ENCODE peak calls at places on chromosome 15, in seven cellular contexts. F is neural progenitor cell, O is GM23248, L is K562, H is hepatocyte, S is MM.1S, X is astrocyte. K is an unnamed sample. For H3K4me1, the result is how much of the 10 kb centered on the place peaks cover.

GRCh38 chr15:33612721-33613304 is 302.0 kb downstream of the RYR3 start:
- DNase-seq in F (no peak), O (peak), L (no peak), H (no peak), S (no peak), X (peak), K (peak)

GRCh38 chr15:36449084-36449661 is 130.3 kb upstream of the CDIN1 start:
- DNase-seq in F (peak), O (peak), L (peak), H (peak), S (no peak), X (no peak), K (no peak)

GRCh38 chr15:44657378-44657777 is 6.1 kb downstream of the SPG11 start:
- DNase-seq in F (no peak), O (no peak), L (no peak), H (no peak), S (no peak), X (no peak), K (no peak)

GRCh38 chr15:92226020-92226612 is 167.6 kb upstream of the ST8SIA2 start:
- DNase-seq in F (peak), O (peak), L (peak), H (peak), S (no peak), X (peak), K (peak)

GRCh38 chr15:47358876-47359275 is 358.4 kb upstream of the SEMA6D start:
- DNase-seq in F (no peak), O (no peak), L (no peak), H (no peak), S (no peak), X (no peak), K (no peak)

GRCh38 chr15:85623648-85624047 is 171.1 kb downstream of the KLHL25 start:
- DNase-seq in F (no peak), O (peak), L (no peak), H (no peak), S (no peak), X (peak), K (no peak)

GRCh38 chr15:31453558-31454318 is 127.1 kb downstream of the KLF13 start:
- DNase-seq in F (no peak), O (no peak), L (no peak), H (no peak), S (no peak), X (no peak), K (no peak)

GRCh38 chr15:41782486-41783271 is 8.4 kb downstream of the MAPKBP1 start:
- DNase-seq in F (peak), O (no peak), L (no peak), H (no peak), S (no peak), X (no peak), K (no peak)

GRCh38 chr15:70299931-70300858 is 202.5 kb upstream of the TLE3 start:
- DNase-seq in F (no peak), O (no peak), L (no peak), H (peak), S (peak), X (no peak), K (no peak)

GRCh38 chr15:39404767-39405173 is 176.1 kb upstream of the THBS1 start:
- DNase-seq in F (no peak), O (peak), L (peak), H (no peak), S (no peak), X (peak), K (peak)

GRCh38 chr15:70593795-70594194 is 169.6 kb downstream of the UACA start:
- DNase-seq in F (no peak), O (no peak), L (no peak), H (no peak), S (no peak), X (no peak), K (no peak)

GRCh38 chr15:79595995-79596622 is 164.0 kb downstream of the MINAR1 start:
- DNase-seq in F (peak), O (peak), L (peak), H (peak), S (peak), X (peak), K (peak)

GRCh38 chr15:93088200-93088980 is 621 bp downstream of the RGMA start:
- DNase-seq in F (peak), O (peak), L (no peak), H (peak), S (peak), X (peak), K (peak)

GRCh38 chr15:52082197-52083036 is 30.2 kb downstream of the BCL2L10 start:
- DNase-seq in F (peak), O (no peak), L (no peak), H (no peak), S (peak), X (peak), K (peak)

GRCh38 chr15:41935566-41936020 is 36.8 kb downstream of the EHD4 start:
- DNase-seq in F (no peak), O (no peak), L (no peak), H (no peak), S (peak), X (no peak), K (no peak)

GRCh38 chr15:37695719-37696118 is 238.7 kb upstream of the TMCO5A start:
- DNase-seq in F (no peak), O (peak), L (no peak), H (no peak), S (no peak), X (peak), K (no peak)

GRCh38 chr15:75815811-75816719 is 27.2 kb upstream of the UBE2Q2 start:
- DNase-seq in F (no peak), O (peak), L (no peak), H (no peak), S (no peak), X (no peak), K (no peak)

GRCh38 chr15:31435256-31435781 is 108.7 kb downstream of the KLF13 start:
- DNase-seq in F (peak), O (peak), L (peak), H (peak), S (peak), X (peak), K (peak)

GRCh38 chr15:92596623-92597022 is 59.0 kb downstream of the FAM174B start:
- DNase-seq in F (no peak), O (no peak), L (no peak), H (no peak), S (no peak), X (no peak), K (no peak)

GRCh38 chr15:70722266-70723123 is 40.9 kb downstream of the UACA start:
- DNase-seq in F (peak), O (peak), L (peak), H (peak), S (peak), X (peak), K (peak)

GRCh38 chr15:100712226-100712625 is 109.8 kb downstream of the ASB7 start:
- DNase-seq in F (no peak), O (peak), L (no peak), H (no peak), S (no peak), X (peak), K (peak)

GRCh38 chr15:77031376-77032050 is 36.6 kb downstream of the PSTPIP1 start:
- DNase-seq in F (no peak), O (peak), L (peak), H (no peak), S (peak), X (no peak), K (peak)

GRCh38 chr15:74537736-74538135 is 3.3 kb upstream of the ARID3B start:
- DNase-seq in F (no peak), O (no peak), L (no peak), H (no peak), S (no peak), X (no peak), K (no peak)

GRCh38 chr15:90638241-90638691 is 78.9 kb upstream of the BLM start:
- DNase-seq in F (peak), O (no peak), L (no peak), H (no peak), S (no peak), X (no peak), K (no peak)

GRCh38 chr15:80423215-80423614 is 19.0 kb downstream of the ARNT2 start:
- DNase-seq in F (no peak), O (peak), L (no peak), H (no peak), S (no peak), X (peak), K (no peak)

GRCh38 chr15:36844453-36845094 is 255.8 kb downstream of the MEIS2 start:
- DNase-seq in F (peak), O (peak), L (no peak), H (peak), S (no peak), X (peak), K (no peak)

GRCh38 chr15:62528505-62528904 is 363.4 kb upstream of the C2CD4B start:
- DNase-seq in F (no peak), O (no peak), L (no peak), H (no peak), S (no peak), X (no peak), K (no peak)

GRCh38 chr15:68672781-68673205 is 94.0 kb downstream of the CORO2B start:
- DNase-seq in F (peak), O (peak), L (no peak), H (no peak), S (no peak), X (no peak), K (no peak)

DNA sequence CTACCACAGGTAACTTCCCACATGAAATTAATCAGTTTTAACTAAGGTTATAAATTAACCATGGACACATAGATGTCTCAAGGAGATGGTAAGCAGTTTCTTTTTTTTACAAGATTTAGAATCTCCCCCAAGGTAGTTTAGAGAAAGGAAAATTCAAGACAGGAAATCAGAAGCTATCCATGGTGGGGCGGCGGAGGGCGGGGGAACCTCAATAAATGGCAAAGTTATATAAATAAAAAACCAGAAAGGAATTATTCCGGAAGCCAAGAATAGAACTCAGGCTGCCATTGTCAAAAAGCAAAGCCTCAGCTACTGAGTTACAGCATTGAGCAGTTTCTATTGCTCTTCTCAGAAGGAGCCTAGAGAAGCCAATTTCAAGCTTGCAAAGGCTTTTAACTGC is 172.1 kb upstream of the SMAD3 start:
- DNase-seq in F (no peak), O (no peak), L (no peak), H (no peak), S (no peak), X (no peak), K (no peak)
- H3K27ac ChIP-seq in F (no peak), O (no peak), L (no peak), H (no peak), S (no peak), X (no peak), K (no peak)

GRCh38 chr15:89101302-89102191 is 13.3 kb downstream of the ABHD2 start:
- DNase-seq in F (no peak), O (peak), L (no peak), H (peak), S (no peak), X (peak), K (peak)
- H3K4me1 ChIP-seq in F (under half), O (under half), L (under half), H (under half), S (under half), X (under half), K (half or more)

DNA sequence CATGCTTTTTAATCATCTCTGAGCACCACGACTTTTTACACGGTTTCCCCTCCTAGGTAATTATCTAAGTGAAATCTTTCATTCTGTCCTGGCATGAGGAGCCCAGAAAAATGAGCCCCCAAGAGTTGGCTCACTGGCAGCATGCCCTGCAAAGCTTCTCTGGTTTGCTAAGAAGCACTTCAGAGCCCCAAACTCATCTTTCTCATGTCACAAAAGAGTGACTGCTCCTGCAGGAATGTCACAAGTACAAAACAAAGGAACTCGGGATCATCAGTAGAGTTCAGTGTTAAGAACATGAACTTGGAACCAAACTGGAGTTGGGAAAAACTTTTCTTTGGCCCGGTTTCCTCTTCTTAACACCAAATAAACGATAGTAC is 123.9 kb downstream of the FOXB1 start:
- DNase-seq in F (peak), O (peak), L (no peak), H (no peak), S (no peak), X (peak), K (no peak)
- H2AFZ ChIP-seq in F (no peak), O (peak), L (peak), H (peak), S (peak), X (peak), K (peak)

GRCh38 chr15:82540984-82541431 is 751 bp upstream of the RPS17 start:
- DNase-seq in F (peak), O (peak), L (peak), H (peak), S (no peak), X (peak), K (peak)
- H3K27ac ChIP-seq in F (no peak), O (peak), L (peak), H (peak), S (peak), X (peak), K (peak)

GRCh38 chr15:63759752-63760151 is 74.0 kb downstream of the HERC1 start:
- DNase-seq in F (peak), O (no peak), L (no peak), H (no peak), S (no peak), X (no peak), K (no peak)

GRCh38 chr15:63763476-63764123 is 70.1 kb downstream of the HERC1 start:
- DNase-seq in F (no peak), O (peak), L (no peak), H (no peak), S (no peak), X (peak), K (no peak)

GRCh38 chr15:63765338-63765737 is 68.4 kb downstream of the HERC1 start:
- DNase-seq in F (peak), O (no peak), L (no peak), H (no peak), S (no peak), X (no peak), K (no peak)

GRCh38 chr15:63764912-63765311 is 68.8 kb downstream of the HERC1 start:
- DNase-seq in F (no peak), O (no peak), L (no peak), H (no peak), S (no peak), X (no peak), K (no peak)

GRCh38 chr15:63764124-63764827 is 69.5 kb downstream of the HERC1 start:
- DNase-seq in F (no peak), O (no peak), L (no peak), H (no peak), S (peak), X (no peak), K (no peak)
- H3K4me1 ChIP-seq in F (half or more), O (under half), L (under half), H (under half), S (under half), X (under half), K (under half)

GRCh38 chr15:88396382-88396781 is 70.8 kb downstream of the MRPL46 start:
- DNase-seq in F (peak), O (no peak), L (no peak), H (peak), S (no peak), X (no peak), K (no peak)
- H2AFZ ChIP-seq in F (no peak), O (no peak), L (no peak), H (no peak), S (no peak), X (no peak), K (no peak)